ENCODE peak calls at places on chromosomes 12 and 14, in eight cellular contexts. One of them, this sample, is unnamed.

GRCh38 chr14:39431416-39432178 is 636 bp downstream of the FBXO33 start:
- DNase-seq in activated T-cell treated with anti-CD3 and anti-CD28 coated beads, Interleukin-2, amount 50 U/mL, for 24 hours: peak
- DNase-seq in right lobe of liver: peak
- DNase-seq in ovary: no peak
- DNase-seq in hypothalamus: no peak
- DNase-seq in HuH-7.5: peak
- DNase-seq in endothelial cell: peak
- DNase-seq in AG09309: no peak
- DNase-seq in this sample: peak

GRCh38 chr12:92769124-92769901 is 66.5 kb downstream of the PLEKHG7 start:
- DNase-seq in activated T-cell treated with anti-CD3 and anti-CD28 coated beads, Interleukin-2, amount 50 U/mL, for 24 hours: no peak
- DNase-seq in right lobe of liver: no peak
- DNase-seq in ovary: no peak
- DNase-seq in hypothalamus: no peak
- DNase-seq in HuH-7.5: no peak
- DNase-seq in endothelial cell: no peak
- DNase-seq in AG09309: no peak
- DNase-seq in this sample: no peak

GRCh38 chr14:102316048-102316745 is 3.3 kb upstream of the ZNF839 start:
- DNase-seq in activated T-cell treated with anti-CD3 and anti-CD28 coated beads, Interleukin-2, amount 50 U/mL, for 24 hours: no peak
- DNase-seq in right lobe of liver: no peak
- DNase-seq in ovary: peak
- DNase-seq in hypothalamus: no peak
- DNase-seq in HuH-7.5: no peak
- DNase-seq in endothelial cell: peak
- DNase-seq in AG09309: no peak
- DNase-seq in this sample: no peak

GRCh38 chr12:125861299-125862281 is 796.4 kb downstream of the AACS start:
- DNase-seq in activated T-cell treated with anti-CD3 and anti-CD28 coated beads, Interleukin-2, amount 50 U/mL, for 24 hours: no peak
- DNase-seq in right lobe of liver: peak
- DNase-seq in ovary: peak
- DNase-seq in hypothalamus: no peak
- DNase-seq in HuH-7.5: peak
- DNase-seq in endothelial cell: no peak
- DNase-seq in AG09309: no peak
- DNase-seq in this sample: no peak

GRCh38 chr12:51521554-51522276 is 69.3 kb upstream of the SCN8A start:
- DNase-seq in activated T-cell treated with anti-CD3 and anti-CD28 coated beads, Interleukin-2, amount 50 U/mL, for 24 hours: no peak
- DNase-seq in right lobe of liver: no peak
- DNase-seq in ovary: no peak
- DNase-seq in hypothalamus: no peak
- DNase-seq in HuH-7.5: no peak
- DNase-seq in endothelial cell: no peak
- DNase-seq in AG09309: no peak
- DNase-seq in this sample: no peak

GRCh38 chr12:128644664-128645296 is 179.0 kb downstream of the SLC15A4 start:
- DNase-seq in activated T-cell treated with anti-CD3 and anti-CD28 coated beads, Interleukin-2, amount 50 U/mL, for 24 hours: peak
- DNase-seq in right lobe of liver: peak
- DNase-seq in ovary: no peak
- DNase-seq in hypothalamus: no peak
- DNase-seq in HuH-7.5: no peak
- DNase-seq in endothelial cell: no peak
- DNase-seq in AG09309: no peak
- DNase-seq in this sample: peak

GRCh38 chr12:123379391-123379790 is 4.5 kb upstream of the KMT5A start:
- DNase-seq in activated T-cell treated with anti-CD3 and anti-CD28 coated beads, Interleukin-2, amount 50 U/mL, for 24 hours: no peak
- DNase-seq in right lobe of liver: no peak
- DNase-seq in ovary: no peak
- DNase-seq in hypothalamus: no peak
- DNase-seq in HuH-7.5: no peak
- DNase-seq in endothelial cell: no peak
- DNase-seq in AG09309: no peak
- DNase-seq in this sample: no peak

GRCh38 chr12:12975322-12976077 is 23.5 kb upstream of the GPRC5D start:
- DNase-seq in activated T-cell treated with anti-CD3 and anti-CD28 coated beads, Interleukin-2, amount 50 U/mL, for 24 hours: no peak
- DNase-seq in right lobe of liver: no peak
- DNase-seq in ovary: no peak
- DNase-seq in hypothalamus: no peak
- DNase-seq in HuH-7.5: no peak
- DNase-seq in endothelial cell: peak
- DNase-seq in AG09309: no peak
- DNase-seq in this sample: no peak

GRCh38 chr12:74170645-74171477 is 366.8 kb upstream of the ATXN7L3B start:
- DNase-seq in activated T-cell treated with anti-CD3 and anti-CD28 coated beads, Interleukin-2, amount 50 U/mL, for 24 hours: no peak
- DNase-seq in right lobe of liver: peak
- DNase-seq in ovary: no peak
- DNase-seq in hypothalamus: no peak
- DNase-seq in HuH-7.5: no peak
- DNase-seq in endothelial cell: no peak
- DNase-seq in AG09309: no peak
- DNase-seq in this sample: no peak

GRCh38 chr12:116818341-116818856 is 62.8 kb downstream of the HRK start:
- DNase-seq in activated T-cell treated with anti-CD3 and anti-CD28 coated beads, Interleukin-2, amount 50 U/mL, for 24 hours: peak
- DNase-seq in right lobe of liver: peak
- DNase-seq in ovary: peak
- DNase-seq in hypothalamus: no peak
- DNase-seq in HuH-7.5: no peak
- DNase-seq in endothelial cell: no peak
- DNase-seq in AG09309: no peak
- DNase-seq in this sample: no peak

GRCh38 chr12:122946690-122947271 is 19.5 kb downstream of the ABCB9 start:
- DNase-seq in activated T-cell treated with anti-CD3 and anti-CD28 coated beads, Interleukin-2, amount 50 U/mL, for 24 hours: peak
- DNase-seq in right lobe of liver: peak
- DNase-seq in ovary: peak
- DNase-seq in hypothalamus: no peak
- DNase-seq in HuH-7.5: peak
- DNase-seq in endothelial cell: no peak
- DNase-seq in AG09309: peak
- DNase-seq in this sample: peak

GRCh38 chr14:80110721-80111120 is 100.6 kb downstream of the DIO2 start:
- DNase-seq in activated T-cell treated with anti-CD3 and anti-CD28 coated beads, Interleukin-2, amount 50 U/mL, for 24 hours: no peak
- DNase-seq in right lobe of liver: no peak
- DNase-seq in ovary: no peak
- DNase-seq in hypothalamus: no peak
- DNase-seq in HuH-7.5: no peak
- DNase-seq in endothelial cell: no peak
- DNase-seq in AG09309: no peak
- DNase-seq in this sample: no peak

GRCh38 chr12:107461222-107461980 is 224.2 kb upstream of the PWP1 start:
- DNase-seq in activated T-cell treated with anti-CD3 and anti-CD28 coated beads, Interleukin-2, amount 50 U/mL, for 24 hours: no peak
- DNase-seq in right lobe of liver: no peak
- DNase-seq in ovary: no peak
- DNase-seq in hypothalamus: no peak
- DNase-seq in HuH-7.5: no peak
- DNase-seq in endothelial cell: no peak
- DNase-seq in AG09309: peak
- DNase-seq in this sample: no peak

This sample was measured in HEK293T.